ENCODE peak calls at places on chromosomes 7 and 10, in six cellular contexts. T, Z, U, M, G and O are unnamed samples.

GRCh38 chr10:111035542-111035941 is 41.3 kb upstream of the ADRA2A start:
- DNase-seq in T (peak), Z (no peak), U (no peak), M (no peak), G (no peak), O (no peak)

GRCh38 chr10:130364631-130365030 is 228.4 kb downstream of the GLRX3 start:
- DNase-seq in T (no peak), Z (no peak), U (no peak), M (no peak), G (no peak), O (no peak)

GRCh38 chr7:72336382-72336886 is 75.7 kb downstream of the CALN1 start:
- DNase-seq in T (no peak), Z (no peak), U (no peak), M (no peak), G (no peak), O (no peak)

GRCh38 chr10:92696606-92697383 is 7.0 kb downstream of the HHEX start:
- DNase-seq in T (no peak), Z (no peak), U (no peak), M (no peak), G (peak), O (no peak)

GRCh38 chr7:154765118-154765517 is 237.8 kb downstream of the PAXIP1 start:
- DNase-seq in T (no peak), Z (no peak), U (no peak), M (no peak), G (no peak), O (no peak)

GRCh38 chr10:95787447-95787846 is 31.5 kb downstream of the ENTPD1 start:
- DNase-seq in T (no peak), Z (no peak), U (no peak), M (no peak), G (no peak), O (no peak)

GRCh38 chr7:7579638-7580037 is 13.0 kb downstream of the MIOS start:
- DNase-seq in T (no peak), Z (no peak), U (no peak), M (no peak), G (no peak), O (no peak)

GRCh38 chr10:52951819-52952218 is 179.2 kb upstream of the MBL2 start:
- DNase-seq in T (peak), Z (peak), U (peak), M (peak), G (peak), O (peak)

GRCh38 chr7:127667751-127668530 is 15.9 kb downstream of the SND1 start:
- DNase-seq in T (peak), Z (no peak), U (no peak), M (peak), G (no peak), O (no peak)

GRCh38 chr7:139769066-139769465 is 8.7 kb downstream of the HIPK2 start:
- DNase-seq in T (no peak), Z (no peak), U (no peak), M (no peak), G (peak), O (no peak)

DNA sequence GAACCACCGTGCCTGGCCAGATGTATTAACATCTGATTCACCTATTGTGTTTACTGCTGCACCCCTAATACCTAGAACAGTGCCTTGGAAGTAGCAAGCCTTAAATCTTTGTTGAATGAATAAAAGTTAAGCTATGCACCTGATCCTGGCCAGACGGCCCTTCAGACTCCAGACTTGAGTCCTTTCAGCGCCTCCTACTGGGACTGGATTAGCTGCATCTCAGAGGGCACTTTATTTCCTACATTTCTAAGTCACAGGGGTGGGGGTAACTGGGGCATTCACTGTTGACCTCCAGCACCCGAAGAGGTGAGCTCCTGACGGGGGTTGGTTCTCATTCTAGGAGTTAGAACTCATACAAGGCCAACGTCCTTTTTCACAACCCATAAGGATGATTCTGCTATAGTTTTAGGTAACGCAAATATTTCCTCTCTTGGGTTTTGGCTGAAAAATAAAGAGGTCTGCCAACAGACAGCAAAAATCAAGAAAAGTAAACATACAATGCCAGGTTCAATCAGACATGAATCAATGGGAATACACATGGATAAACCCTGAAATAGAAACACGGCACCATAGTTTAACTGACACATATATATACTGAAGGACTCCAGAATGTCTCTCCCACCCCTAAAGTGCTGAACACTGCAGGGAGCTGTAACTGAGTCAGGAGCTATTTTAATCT is 48.0 kb upstream of the DLG5 start:
- DNase-seq in T (peak), Z (peak), U (no peak), M (peak), G (peak), O (peak)
- TF ChIP-seq CTCF in T (peak), Z (peak), U (peak), M (peak), G (peak), O (peak)

GRCh38 chr10:69968830-69969229 is 83.8 kb upstream of the MACROH2A2 start:
- DNase-seq in T (peak), Z (peak), U (no peak), M (peak), G (peak), O (peak)
- TF ChIP-seq CTCF in T (peak), Z (peak), U (no peak), M (peak), G (peak), O (no peak)

GRCh38 chr10:84966708-84967441 is 638.5 kb downstream of the CCSER2 start:
- DNase-seq in T (no peak), Z (no peak), U (no peak), M (no peak), G (no peak), O (no peak)
- TF ChIP-seq CTCF in T (no peak), Z (no peak), U (no peak), M (no peak), G (peak), O (no peak)

GRCh38 chr7:27636326-27637006 is 26.2 kb downstream of the HIBADH start:
- DNase-seq in T (no peak), Z (peak), U (no peak), M (no peak), G (no peak), O (no peak)
- TF ChIP-seq CTCF in T (no peak), Z (peak), U (no peak), M (no peak), G (peak), O (no peak)

GRCh38 chr7:18693401-18693800 is 197.9 kb downstream of the HDAC9 start:
- DNase-seq in T (peak), Z (peak), U (no peak), M (peak), G (peak), O (peak)
- TF ChIP-seq CTCF in T (peak), Z (peak), U (peak), M (peak), G (peak), O (peak)

DNA sequence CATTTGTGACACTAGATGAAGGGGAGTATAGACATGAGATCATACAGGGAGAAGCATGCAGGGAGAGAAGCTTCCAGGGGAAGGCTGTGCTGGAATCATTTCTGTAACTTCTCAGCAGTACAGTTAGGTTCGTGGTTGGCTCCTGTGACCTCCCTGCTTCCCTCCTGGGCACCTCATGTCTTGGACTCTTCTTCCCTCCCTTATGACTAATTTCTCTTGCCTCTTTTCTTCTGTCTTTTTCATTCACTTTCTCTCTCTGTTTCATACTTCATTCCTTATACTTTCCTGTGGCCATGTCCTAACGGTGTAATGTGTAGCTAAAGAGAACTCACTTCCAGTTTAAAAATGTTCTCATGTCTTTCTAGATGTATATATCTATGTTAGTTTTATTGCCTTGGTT is 19.1 kb upstream of the HKDC1 start:
- DNase-seq in T (peak), Z (no peak), U (no peak), M (no peak), G (no peak), O (no peak)
- TF ChIP-seq CTCF in T (no peak), Z (no peak), U (no peak), M (no peak), G (no peak), O (no peak)